ENCODE peak calls at places on chromosomes 16 and 17, in four cellular contexts. X is MCF 10A; Q is naive thymus-derived CD4-positive, alpha-beta T cell; V is thyroid gland. R is an unnamed sample.

GRCh38 chr16:86732621-86733297 is 154.4 kb downstream of the FOXL1 start:
- DNase-seq in X (no peak), Q (no peak), V (no peak), R (no peak)

GRCh38 chr17:31435581-31435980 is 44.1 kb downstream of the RAB11FIP4 start:
- DNase-seq in X (no peak), Q (no peak), V (no peak), R (no peak)

GRCh38 chr16:85375282-85375681 is 237.8 kb upstream of the GSE1 start:
- DNase-seq in X (no peak), Q (no peak), V (no peak), R (no peak)

GRCh38 chr17:46928472-46929261 is 5.7 kb downstream of the GOSR2 start:
- DNase-seq in X (no peak), Q (no peak), V (no peak), R (no peak)

GRCh38 chr17:77886387-77886728 is 72.1 kb upstream of the TNRC6C start:
- DNase-seq in X (peak), Q (no peak), V (no peak), R (no peak)

GRCh38 chr17:64032081-64032480 is 11.6 kb upstream of the ICAM2 start:
- DNase-seq in X (no peak), Q (no peak), V (no peak), R (no peak)

GRCh38 chr17:76958974-76959373 is 90.8 kb downstream of the MGAT5B start:
- DNase-seq in X (no peak), Q (no peak), V (no peak), R (no peak)

GRCh38 chr16:81556715-81557284 is 112.2 kb downstream of the CMIP start:
- DNase-seq in X (no peak), Q (no peak), V (no peak), R (no peak)

GRCh38 chr16:85773044-85773443 is 22.1 kb upstream of the C16orf74 start:
- DNase-seq in X (no peak), Q (no peak), V (no peak), R (no peak)

GRCh38 chr17:9386401-9386800 is 189.2 kb downstream of the STX8 start:
- DNase-seq in X (peak), Q (no peak), V (peak), R (no peak)

GRCh38 chr17:17681187-17681743 is at the start of gene RAI1:
- DNase-seq in X (peak), Q (peak), V (peak), R (peak)

GRCh38 chr17:8975091-8975707 is 9.7 kb upstream of the PIK3R5 start:
- DNase-seq in X (no peak), Q (no peak), V (no peak), R (no peak)

GRCh38 chr16:68131813-68132706 is 46.9 kb downstream of the NFATC3 start:
- DNase-seq in X (no peak), Q (peak), V (no peak), R (no peak)

GRCh38 chr17:40556884-40557414 is 8.3 kb downstream of the CCR7 start:
- DNase-seq in X (no peak), Q (peak), V (no peak), R (no peak)

GRCh38 chr16:4244254-4244812 is 2.5 kb upstream of the SRL start:
- DNase-seq in X (peak), Q (no peak), V (no peak), R (no peak)

GRCh38 chr16:57528499-57529323 is 7.7 kb downstream of the CCDC102A start:
- DNase-seq in X (no peak), Q (no peak), V (peak), R (no peak)

GRCh38 chr17:58617563-58617962 is 74.3 kb downstream of the TEX14 start:
- DNase-seq in X (no peak), Q (no peak), V (no peak), R (no peak)

GRCh38 chr17:7486181-7486580 is 2.0 kb downstream of the POLR2A start:
- DNase-seq in X (no peak), Q (no peak), V (no peak), R (no peak)

GRCh38 chr17:63937319-63937718 is 5.2 kb upstream of the CD79B start:
- DNase-seq in X (no peak), Q (no peak), V (no peak), R (no peak)

GRCh38 chr16:89154390-89155183 is 17.0 kb upstream of the CDH15 start:
- DNase-seq in X (no peak), Q (no peak), V (no peak), R (no peak)

R was measured in naive B cell.